ENCODE peak calls at places on chromosomes 6 and 20, in seven cellular contexts. E is K562, F is SK-N-SH, Z is HepG2, P is HCT116, T is GM12878, W is H1. B is an unnamed sample.
A peak's percentile ranks its signal among the peaks of the same experiment; 100 is the strongest.

GRCh38 chr6:29813809-29814208 is 13.8 kb upstream of the HLA-G start:
- DNase-seq in Z (peak; percentile 17), P (peak; percentile 71), E (peak; percentile 53), W (no peak), F (no peak), T (no peak), B (peak; percentile 40)

GRCh38 chr20:38874460-38875169 is 51.6 kb upstream of the FAM83D start:
- DNase-seq in P (no peak), Z (no peak), E (no peak), W (no peak), T (no peak), F (no peak), B (no peak)

GRCh38 chr6:166534658-166535406 is 51.6 kb downstream of the RAMACL start:
- DNase-seq in Z (no peak), P (no peak), T (no peak), E (no peak), F (no peak), W (no peak), B (no peak)

GRCh38 chr20:63025534-63026331 is 19.0 kb upstream of the BHLHE23 start:
- DNase-seq in T (no peak), F (peak; percentile 65), Z (no peak), E (no peak), P (no peak), W (no peak), B (peak; percentile 40)

GRCh38 chr6:159008656-159009288 is 8.8 kb upstream of the RSPH3 start:
- DNase-seq in T (no peak), P (no peak), F (peak; percentile 8), Z (peak; percentile 25), W (no peak), E (no peak), B (peak; percentile 50)

GRCh38 chr6:106527111-106527510 is 102.2 kb downstream of the RTN4IP1 start:
- DNase-seq in F (no peak), E (no peak), Z (no peak), T (no peak), W (no peak), P (no peak), B (no peak)

GRCh38 chr20:53833333-53834043 is 236.9 kb downstream of the BCAS1 start:
- DNase-seq in T (no peak), P (no peak), Z (no peak), W (no peak), F (no peak), E (no peak), B (no peak)

GRCh38 chr6:20757761-20758160 is 223.5 kb downstream of the CDKAL1 start:
- DNase-seq in Z (no peak), P (no peak), W (no peak), F (no peak), E (no peak), T (no peak), B (no peak)

GRCh38 chr6:5514353-5514752 is 253.0 kb downstream of the FARS2 start:
- DNase-seq in F (no peak), W (no peak), T (no peak), P (no peak), Z (no peak), E (no peak), B (no peak)

GRCh38 chr6:19137419-19138035 is 699.6 kb upstream of the ID4 start:
- DNase-seq in F (no peak), E (no peak), T (no peak), P (no peak), Z (no peak), W (peak; percentile 3), B (no peak)

GRCh38 chr6:139080255-139080920 is 51.8 kb downstream of the ABRACL start:
- DNase-seq in T (no peak), W (no peak), Z (no peak), F (no peak), P (no peak), E (no peak), B (no peak)

GRCh38 chr6:137903933-137904821 is 37.1 kb downstream of the TNFAIP3 start:
- DNase-seq in T (no peak), P (peak; percentile 10), W (no peak), E (peak; percentile 68), F (no peak), Z (peak; percentile 30), B (no peak)

GRCh38 chr20:57392512-57393271 is 1.5 kb downstream of the RBM38 start:
- DNase-seq in W (no peak), P (no peak), E (peak; percentile 48), F (no peak), T (no peak), Z (no peak), B (no peak)

GRCh38 chr6:17542243-17542642 is 57.9 kb upstream of the FAM8A1 start:
- DNase-seq in P (no peak), F (no peak), W (no peak), Z (no peak), E (no peak), T (no peak), B (no peak)

GRCh38 chr6:93896081-93896480 is 476.7 kb upstream of the EPHA7 start:
- DNase-seq in F (no peak), E (no peak), T (no peak), W (no peak), Z (no peak), P (no peak), B (no peak)

GRCh38 chr6:41941280-41942044 is at the start of gene CCND3:
- DNase-seq in F (peak; percentile 95), P (peak; percentile 68), W (no peak), Z (peak; percentile 85), E (peak; percentile 95), T (peak; percentile 44), B (peak; percentile 73)

GRCh38 chr6:41940759-41941279 is 789 bp downstream of the CCND3 start:
- DNase-seq in W (no peak), F (peak; percentile 67), E (no peak), P (no peak), Z (no peak), T (no peak), B (peak; percentile 36)

GRCh38 chr6:41938590-41938989 is 3.0 kb downstream of the CCND3 start:
- DNase-seq in E (no peak), P (no peak), W (no peak), Z (no peak), F (no peak), T (no peak), B (no peak)

GRCh38 chr6:41939091-41939847 is 2.3 kb downstream of the CCND3 start:
- DNase-seq in F (no peak), E (peak; percentile 54), P (no peak), T (no peak), W (no peak), Z (no peak), B (no peak)

DNA sequence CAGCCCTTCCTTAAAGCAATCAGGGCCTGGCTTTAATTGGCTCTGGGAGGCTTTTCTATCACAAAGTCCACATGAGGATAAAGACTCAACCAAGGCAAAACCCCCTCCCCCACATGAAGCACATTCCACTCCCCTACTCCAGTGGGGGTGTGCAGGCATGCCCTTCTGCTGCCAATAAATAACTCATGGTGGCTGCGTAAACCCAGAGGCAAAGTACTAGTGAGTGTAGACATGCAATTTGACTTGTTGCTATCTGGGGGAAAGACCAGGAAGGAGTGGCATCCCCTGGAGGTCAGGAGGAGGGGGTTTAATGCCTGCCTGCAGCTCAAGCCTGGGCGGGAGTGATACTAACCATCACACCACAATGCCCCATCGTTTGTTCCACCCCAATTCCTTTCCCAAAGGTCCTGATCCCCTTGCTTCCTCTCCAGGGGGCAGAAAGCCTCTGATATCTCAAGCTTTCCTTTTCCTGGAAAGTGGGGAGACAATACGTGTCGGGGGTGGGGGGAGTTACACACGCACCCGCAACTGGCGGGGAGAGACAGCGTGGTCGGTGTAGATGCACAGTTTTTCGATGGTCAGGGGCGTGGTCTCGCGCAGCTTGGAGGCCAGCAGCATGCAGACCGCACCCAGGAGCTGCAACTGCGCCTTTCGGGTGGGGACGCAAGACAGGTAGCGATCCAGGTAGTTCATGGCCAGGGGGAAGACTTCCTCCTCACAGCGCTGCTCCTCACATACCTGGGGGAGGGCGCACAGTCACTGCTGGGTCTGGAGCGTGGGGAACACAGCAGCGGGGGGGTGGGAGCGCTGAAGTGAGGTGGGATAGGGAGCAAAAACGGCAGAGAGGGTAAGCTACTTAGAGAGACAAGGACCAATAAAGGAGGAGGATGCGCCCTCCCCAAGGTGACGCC is 1.5 kb downstream of the CCND3 start:
- DNase-seq in Z (no peak), P (no peak), F (no peak), W (no peak), E (peak; percentile 64), T (no peak), B (no peak)
- TF ChIP-seq JUND in Z (no peak), P (no peak), F (no peak), W (no peak), E (no peak), T (no peak), B (no peak)

DNA sequence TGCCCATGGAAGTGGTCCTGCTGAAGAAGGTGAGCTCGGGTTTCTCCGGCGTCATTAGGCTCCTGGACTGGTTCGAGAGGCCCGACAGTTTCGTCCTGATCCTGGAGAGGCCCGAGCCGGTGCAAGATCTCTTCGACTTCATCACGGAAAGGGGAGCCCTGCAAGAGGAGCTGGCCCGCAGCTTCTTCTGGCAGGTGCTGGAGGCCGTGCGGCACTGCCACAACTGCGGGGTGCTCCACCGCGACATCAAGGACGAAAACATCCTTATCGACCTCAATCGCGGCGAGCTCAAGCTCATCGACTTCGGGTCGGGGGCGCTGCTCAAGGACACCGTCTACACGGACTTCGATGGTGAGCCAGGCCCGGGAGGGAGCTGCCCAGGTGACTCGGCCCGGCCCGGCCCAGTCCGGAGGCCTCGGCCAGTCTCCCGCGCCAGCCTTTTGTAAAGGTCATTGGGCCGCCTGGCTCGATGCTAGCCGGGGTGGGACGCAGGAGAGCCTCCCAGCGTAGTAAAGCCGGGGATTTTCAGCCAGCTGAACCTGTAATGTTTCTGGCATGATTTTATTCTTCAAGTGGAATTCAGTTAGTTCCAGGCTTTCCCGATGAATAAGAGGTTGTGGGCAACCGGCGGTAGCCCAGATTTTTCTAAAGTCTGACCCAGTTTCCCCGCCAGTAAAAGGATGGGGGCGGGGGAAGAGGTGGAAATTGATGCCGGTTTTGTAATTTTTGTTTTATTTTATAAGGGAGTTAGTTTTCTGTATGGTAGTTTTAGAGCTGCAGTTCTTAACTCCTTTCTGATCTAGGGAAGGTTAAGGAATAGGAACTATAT is 1.4 kb downstream of the PIM1 start:
- DNase-seq in T (no peak), Z (no peak), F (peak; percentile 46), W (no peak), P (no peak), E (no peak), B (no peak)
- TF ChIP-seq JUND in T (no peak), Z (no peak), F (no peak), W (no peak), P (no peak), E (peak; percentile 5), B (no peak)

DNA sequence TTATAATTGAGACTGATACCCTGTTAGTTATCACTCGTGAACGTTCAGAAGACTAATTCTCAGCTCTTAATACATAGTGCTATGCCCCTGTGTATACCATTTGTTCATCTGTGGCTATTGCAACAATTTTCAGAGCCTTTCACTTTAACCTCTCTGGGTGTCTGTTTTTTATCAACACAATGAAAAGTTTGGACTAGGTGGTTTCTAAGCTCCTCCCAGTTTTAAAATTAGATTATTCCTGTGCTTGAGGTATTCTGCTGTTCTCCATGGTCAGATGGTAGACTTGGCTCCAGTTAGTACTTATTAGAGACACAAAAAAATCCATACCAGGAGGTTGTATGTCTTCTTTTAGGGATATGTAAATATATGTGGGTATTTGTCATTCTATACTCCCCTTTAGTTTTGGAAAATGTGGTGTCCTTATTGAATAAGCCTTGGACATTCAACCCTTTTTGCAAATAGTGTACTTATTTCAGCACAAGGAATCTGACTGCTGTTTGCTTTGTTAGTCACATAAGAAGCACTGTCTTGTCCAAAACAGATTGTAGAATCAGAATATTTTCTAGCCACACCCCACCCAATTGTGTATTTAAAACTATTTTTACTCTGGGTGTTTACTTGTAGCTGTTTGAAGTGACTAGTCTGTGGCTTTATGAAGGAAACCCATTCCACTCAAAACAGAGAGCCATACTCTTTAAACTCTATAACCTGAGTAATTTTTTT is 2.0 kb upstream of the COL10A1 start:
- DNase-seq in W (no peak), T (no peak), E (no peak), P (no peak), F (no peak), Z (peak; percentile 73), B (no peak)
- TF ChIP-seq JUND in W (no peak), T (no peak), E (no peak), P (no peak), F (no peak), Z (no peak), B (no peak)

GRCh38 chr6:24882835-24883555 is 52.8 kb downstream of the RIPOR2 start:
- DNase-seq in P (no peak), E (no peak), F (no peak), Z (no peak), W (no peak), T (no peak), B (no peak)
- TF ChIP-seq JUND in P (no peak), E (no peak), F (no peak), Z (no peak), W (no peak), T (no peak), B (no peak)